ENCODE peak calls at places on chromosomes 3 and 15, in eight cellular contexts. One of them, this sample, is unnamed.

GRCh38 chr3:16482770-16483531 is 30.5 kb downstream of the RFTN1 start:
- DNase-seq in effector memory CD4-positive, alpha-beta T cell: no peak
- DNase-seq in fibroblast of lung: no peak
- DNase-seq in heart right ventricle: no peak
- DNase-seq in IMR-90: peak; percentile 39
- DNase-seq in stomach: no peak
- DNase-seq in MM.1S: no peak
- DNase-seq in sigmoid colon: no peak
- DNase-seq in this sample: peak; percentile 49

GRCh38 chr3:60703956-60704736 is 547.1 kb downstream of the FHIT start:
- DNase-seq in IMR-90: peak; percentile 66
- DNase-seq in sigmoid colon: no peak
- DNase-seq in fibroblast of lung: peak; percentile 78
- DNase-seq in MM.1S: no peak
- DNase-seq in stomach: no peak
- DNase-seq in heart right ventricle: no peak
- DNase-seq in effector memory CD4-positive, alpha-beta T cell: no peak
- DNase-seq in this sample: no peak

GRCh38 chr3:178076718-178077117 is 459.5 kb upstream of the KCNMB2 start:
- DNase-seq in effector memory CD4-positive, alpha-beta T cell: no peak
- DNase-seq in sigmoid colon: no peak
- DNase-seq in fibroblast of lung: no peak
- DNase-seq in heart right ventricle: no peak
- DNase-seq in IMR-90: no peak
- DNase-seq in MM.1S: peak; percentile 60
- DNase-seq in stomach: no peak
- DNase-seq in this sample: no peak

GRCh38 chr3:131091768-131092167 is 65.1 kb downstream of the NEK11 start:
- DNase-seq in fibroblast of lung: peak; percentile 27
- DNase-seq in heart right ventricle: no peak
- DNase-seq in sigmoid colon: no peak
- DNase-seq in effector memory CD4-positive, alpha-beta T cell: no peak
- DNase-seq in MM.1S: no peak
- DNase-seq in IMR-90: peak; percentile 30
- DNase-seq in stomach: no peak
- DNase-seq in this sample: no peak

GRCh38 chr3:150840733-150841515 is 64.3 kb downstream of the MINDY4B start:
- DNase-seq in effector memory CD4-positive, alpha-beta T cell: no peak
- DNase-seq in IMR-90: no peak
- DNase-seq in fibroblast of lung: no peak
- DNase-seq in MM.1S: no peak
- DNase-seq in sigmoid colon: no peak
- DNase-seq in stomach: no peak
- DNase-seq in heart right ventricle: no peak
- DNase-seq in this sample: no peak

GRCh38 chr3:121748638-121749275 is 784 bp downstream of the GOLGB1 start:
- DNase-seq in heart right ventricle: no peak
- DNase-seq in fibroblast of lung: peak; percentile 78
- DNase-seq in MM.1S: peak; percentile 54
- DNase-seq in IMR-90: peak; percentile 50
- DNase-seq in sigmoid colon: no peak
- DNase-seq in stomach: peak; percentile 77
- DNase-seq in effector memory CD4-positive, alpha-beta T cell: no peak
- DNase-seq in this sample: peak; percentile 27

GRCh38 chr3:154176036-154176435 is 54.8 kb downstream of the ARHGEF26 start:
- DNase-seq in MM.1S: no peak
- DNase-seq in heart right ventricle: no peak
- DNase-seq in IMR-90: no peak
- DNase-seq in fibroblast of lung: no peak
- DNase-seq in sigmoid colon: no peak
- DNase-seq in stomach: no peak
- DNase-seq in effector memory CD4-positive, alpha-beta T cell: no peak
- DNase-seq in this sample: no peak

GRCh38 chr15:90956551-90957104 is 1.9 kb downstream of the RCCD1 start:
- DNase-seq in MM.1S: peak; percentile 88
- DNase-seq in IMR-90: peak; percentile 70
- DNase-seq in stomach: peak; percentile 83
- DNase-seq in effector memory CD4-positive, alpha-beta T cell: peak; percentile 24
- DNase-seq in fibroblast of lung: peak; percentile 69
- DNase-seq in sigmoid colon: peak; percentile 87
- DNase-seq in heart right ventricle: peak; percentile 80
- DNase-seq in this sample: peak; percentile 54

GRCh38 chr3:193673845-193674244 is 80.8 kb downstream of the OPA1 start:
- DNase-seq in stomach: no peak
- DNase-seq in IMR-90: no peak
- DNase-seq in effector memory CD4-positive, alpha-beta T cell: no peak
- DNase-seq in sigmoid colon: no peak
- DNase-seq in MM.1S: no peak
- DNase-seq in heart right ventricle: no peak
- DNase-seq in fibroblast of lung: no peak
- DNase-seq in this sample: no peak

GRCh38 chr3:172592898-172593669 is 69.9 kb upstream of the TNFSF10 start:
- DNase-seq in MM.1S: no peak
- DNase-seq in heart right ventricle: no peak
- DNase-seq in IMR-90: no peak
- DNase-seq in stomach: no peak
- DNase-seq in fibroblast of lung: no peak
- DNase-seq in sigmoid colon: no peak
- DNase-seq in effector memory CD4-positive, alpha-beta T cell: no peak
- DNase-seq in this sample: no peak

GRCh38 chr3:66297917-66298316 is 77.1 kb downstream of the SLC25A26 start:
- DNase-seq in effector memory CD4-positive, alpha-beta T cell: no peak
- DNase-seq in fibroblast of lung: peak; percentile 93
- DNase-seq in MM.1S: no peak
- DNase-seq in stomach: no peak
- DNase-seq in IMR-90: peak; percentile 75
- DNase-seq in sigmoid colon: no peak
- DNase-seq in heart right ventricle: no peak
- DNase-seq in this sample: no peak

GRCh38 chr15:48712546-48712945 is 67.0 kb upstream of the FBN1 start:
- DNase-seq in fibroblast of lung: no peak
- DNase-seq in heart right ventricle: no peak
- DNase-seq in stomach: no peak
- DNase-seq in effector memory CD4-positive, alpha-beta T cell: no peak
- DNase-seq in sigmoid colon: no peak
- DNase-seq in IMR-90: no peak
- DNase-seq in MM.1S: no peak
- DNase-seq in this sample: no peak

GRCh38 chr15:60945196-60945595 is 283.9 kb downstream of the RORA start:
- DNase-seq in fibroblast of lung: no peak
- DNase-seq in effector memory CD4-positive, alpha-beta T cell: no peak
- DNase-seq in MM.1S: no peak
- DNase-seq in sigmoid colon: peak; percentile 80
- DNase-seq in IMR-90: no peak
- DNase-seq in stomach: peak; percentile 91
- DNase-seq in heart right ventricle: peak; percentile 64
- DNase-seq in this sample: no peak

GRCh38 chr15:93614446-93615104 is 525.6 kb upstream of the RGMA start:
- DNase-seq in fibroblast of lung: no peak
- DNase-seq in effector memory CD4-positive, alpha-beta T cell: no peak
- DNase-seq in MM.1S: no peak
- DNase-seq in heart right ventricle: peak; percentile 60
- DNase-seq in IMR-90: no peak
- DNase-seq in sigmoid colon: no peak
- DNase-seq in stomach: no peak
- DNase-seq in this sample: no peak

GRCh38 chr3:158213461-158213860 is 103.6 kb downstream of the RSRC1 start:
- DNase-seq in effector memory CD4-positive, alpha-beta T cell: no peak
- DNase-seq in sigmoid colon: no peak
- DNase-seq in fibroblast of lung: no peak
- DNase-seq in heart right ventricle: no peak
- DNase-seq in stomach: no peak
- DNase-seq in MM.1S: no peak
- DNase-seq in IMR-90: no peak
- DNase-seq in this sample: no peak

GRCh38 chr3:16181361-16181760 is 6.9 kb downstream of the GALNT15 start:
- DNase-seq in fibroblast of lung: no peak
- DNase-seq in stomach: peak; percentile 29
- DNase-seq in heart right ventricle: peak; percentile 34
- DNase-seq in sigmoid colon: peak; percentile 94
- DNase-seq in effector memory CD4-positive, alpha-beta T cell: no peak
- DNase-seq in MM.1S: no peak
- DNase-seq in IMR-90: peak; percentile 62
- DNase-seq in this sample: no peak

DNA sequence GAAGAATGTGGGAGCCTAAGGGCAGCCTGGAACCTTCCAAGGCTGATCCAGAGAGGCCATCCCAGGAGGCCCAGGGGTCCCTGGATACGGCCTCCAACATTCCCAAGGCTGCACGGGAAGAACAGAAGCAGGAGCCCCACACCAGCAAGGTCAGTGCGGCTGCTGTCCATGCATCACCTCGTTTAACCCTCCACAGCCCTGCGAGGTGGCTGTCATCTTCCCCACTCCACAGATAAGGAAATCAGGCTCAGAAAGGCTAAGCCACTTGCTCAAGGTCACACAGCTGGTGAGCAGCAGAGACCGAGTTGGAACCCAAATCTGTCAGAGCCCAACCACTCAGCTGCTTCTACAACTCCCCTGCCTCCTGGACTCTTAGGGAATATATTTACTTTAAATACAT is 21.6 kb downstream of the SEMA7A start:
- DNase-seq in effector memory CD4-positive, alpha-beta T cell: no peak
- DNase-seq in sigmoid colon: no peak
- DNase-seq in stomach: no peak
- DNase-seq in fibroblast of lung: no peak
- DNase-seq in MM.1S: no peak
- DNase-seq in IMR-90: no peak
- DNase-seq in heart right ventricle: no peak
- DNase-seq in this sample: no peak
- H3K27ac ChIP-seq in effector memory CD4-positive, alpha-beta T cell: no peak overlapping the region
- H3K27ac ChIP-seq in sigmoid colon: no peak overlapping the region
- H3K27ac ChIP-seq in stomach: no peak overlapping the region
- H3K27ac ChIP-seq in fibroblast of lung: no peak overlapping the region
- H3K27ac ChIP-seq in MM.1S: no peak overlapping the region
- H3K27ac ChIP-seq in IMR-90: no peak overlapping the region
- H3K27ac ChIP-seq in heart right ventricle: no peak overlapping the region
- H3K27ac ChIP-seq in this sample: no peak overlapping the region

DNA sequence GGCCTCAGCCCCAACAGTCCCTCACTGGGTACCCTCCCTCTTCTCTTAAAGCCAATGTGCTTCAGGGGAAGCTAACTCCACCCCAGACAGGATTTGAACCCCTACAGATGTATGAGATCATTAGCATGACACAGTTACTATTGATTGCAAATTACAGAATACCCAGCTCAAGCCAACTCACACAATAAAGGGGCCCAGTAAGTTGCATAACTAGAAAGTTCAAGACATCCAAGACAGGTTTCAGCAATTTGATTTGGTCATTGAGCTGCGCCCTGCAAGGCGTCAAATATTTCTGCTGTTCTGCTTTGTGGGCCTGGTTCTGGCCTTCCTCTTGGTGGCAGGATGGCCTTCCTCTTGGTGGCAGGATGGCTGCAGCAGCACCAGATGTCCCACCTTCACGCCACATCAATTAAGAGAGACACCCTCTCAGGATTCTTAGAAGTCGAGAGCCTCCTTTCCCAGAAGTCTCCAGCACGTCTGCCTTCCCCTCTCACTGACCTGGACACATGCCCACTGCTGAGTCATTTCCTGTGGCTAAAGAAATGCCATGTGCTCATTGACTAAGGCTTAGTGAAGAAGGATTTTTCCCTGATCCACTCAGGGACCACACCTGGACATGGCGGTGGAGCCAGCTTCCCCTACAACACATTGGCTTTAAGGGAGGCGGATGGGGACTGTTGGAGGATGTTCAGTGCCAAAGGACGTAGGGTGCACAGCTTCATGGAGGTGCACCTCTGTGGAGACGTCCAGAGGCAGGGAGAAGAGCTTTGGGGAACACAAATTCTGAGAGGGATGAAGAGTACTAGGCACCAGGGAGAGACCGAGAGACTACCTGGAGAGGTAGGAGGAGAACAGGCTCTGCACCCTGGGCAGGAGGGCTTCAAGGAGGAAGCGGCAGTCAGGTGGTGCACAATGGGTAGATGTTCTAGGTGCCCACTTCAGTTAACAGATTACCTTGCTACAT is 49.1 kb downstream of the DNASE1L3 start:
- DNase-seq in heart right ventricle: no peak
- DNase-seq in fibroblast of lung: peak; percentile 96
- DNase-seq in effector memory CD4-positive, alpha-beta T cell: no peak
- DNase-seq in MM.1S: no peak
- DNase-seq in IMR-90: peak; percentile 98
- DNase-seq in sigmoid colon: peak; percentile 91
- DNase-seq in stomach: peak; percentile 75
- DNase-seq in this sample: no peak
- H3K4me1 ChIP-seq in heart right ventricle: peaks cover 41% of the 10 kb centered on the region
- H3K4me1 ChIP-seq in fibroblast of lung: peaks cover 26% of the 10 kb centered on the region
- H3K4me1 ChIP-seq in effector memory CD4-positive, alpha-beta T cell: no peaks in the 10 kb centered on the region
- H3K4me1 ChIP-seq in MM.1S: no peaks in the 10 kb centered on the region
- H3K4me1 ChIP-seq in IMR-90: peaks cover 25% of the 10 kb centered on the region
- H3K4me1 ChIP-seq in sigmoid colon: peaks cover 83% of the 10 kb centered on the region
- H3K4me1 ChIP-seq in stomach: peaks cover 31% of the 10 kb centered on the region
- H3K4me1 ChIP-seq in this sample: no peaks in the 10 kb centered on the region

DNA sequence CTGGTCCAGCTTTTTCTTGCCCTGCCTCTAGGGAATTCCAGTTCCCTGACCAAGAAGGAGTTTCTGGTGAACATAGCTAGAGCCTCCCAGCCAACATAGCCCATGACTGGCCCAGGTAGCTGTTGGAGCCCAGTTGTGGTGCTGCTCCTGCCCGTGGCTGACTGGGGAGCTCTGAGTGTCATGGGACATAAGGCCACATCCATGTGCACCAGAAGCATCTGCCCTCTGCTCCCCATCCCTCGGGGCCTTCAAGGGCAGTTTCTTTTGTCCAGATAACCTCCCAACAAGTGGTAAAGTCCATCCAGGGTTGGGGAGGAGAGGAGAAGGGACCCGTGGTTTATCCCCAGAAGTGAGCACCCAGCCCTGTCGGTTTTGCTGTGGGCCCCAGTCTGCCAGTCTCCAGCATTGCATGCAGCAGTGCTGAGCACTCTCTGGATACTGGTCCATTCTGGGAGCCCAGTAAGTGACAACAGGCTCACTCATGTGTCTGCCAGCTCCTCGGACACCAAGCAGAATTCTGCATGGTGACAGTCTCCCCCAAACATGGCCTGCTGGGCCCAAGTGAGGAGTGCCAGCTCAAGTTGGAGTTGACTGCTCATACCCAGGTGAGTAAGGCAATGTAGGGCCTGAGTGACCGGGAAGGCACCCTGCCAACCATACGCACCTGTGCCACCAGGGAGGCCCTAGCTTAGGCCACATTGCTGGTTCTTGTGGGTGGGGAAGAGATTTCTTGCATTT is 28.8 kb downstream of the ACAA1 start:
- DNase-seq in IMR-90: no peak
- DNase-seq in effector memory CD4-positive, alpha-beta T cell: no peak
- DNase-seq in fibroblast of lung: no peak
- DNase-seq in stomach: peak; percentile 17
- DNase-seq in heart right ventricle: no peak
- DNase-seq in sigmoid colon: peak; percentile 51
- DNase-seq in MM.1S: no peak
- DNase-seq in this sample: no peak
- H3K4me3 ChIP-seq in IMR-90: no peak overlapping the region
- H3K4me3 ChIP-seq in effector memory CD4-positive, alpha-beta T cell: no peak overlapping the region
- H3K4me3 ChIP-seq in fibroblast of lung: no peak overlapping the region
- H3K4me3 ChIP-seq in stomach: no peak overlapping the region
- H3K4me3 ChIP-seq in heart right ventricle: no peak overlapping the region
- H3K4me3 ChIP-seq in sigmoid colon: no peak overlapping the region
- H3K4me3 ChIP-seq in MM.1S: no peak overlapping the region
- H3K4me3 ChIP-seq in this sample: no peak overlapping the region

DNA sequence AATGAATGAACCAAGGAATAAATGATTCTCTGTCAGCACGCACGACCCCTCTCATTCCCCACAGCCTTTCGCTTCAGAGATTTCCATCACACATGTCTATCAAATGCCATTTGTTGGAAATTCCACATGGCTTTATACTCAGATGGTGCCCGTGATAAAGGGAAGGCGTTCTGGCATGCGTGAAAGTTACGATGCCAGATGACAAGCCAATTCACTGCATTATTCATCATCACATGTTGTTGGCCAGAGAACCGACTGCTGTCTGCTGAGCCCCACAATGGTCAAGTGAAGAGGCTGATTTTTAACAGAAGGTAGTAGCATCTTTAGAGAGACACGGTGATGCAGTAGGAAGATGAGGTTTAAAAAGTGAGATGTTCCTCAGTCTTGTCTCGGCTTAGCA is 74.1 kb upstream of the FRMD4B start:
- DNase-seq in fibroblast of lung: no peak
- DNase-seq in stomach: no peak
- DNase-seq in MM.1S: no peak
- DNase-seq in IMR-90: no peak
- DNase-seq in effector memory CD4-positive, alpha-beta T cell: no peak
- DNase-seq in heart right ventricle: no peak
- DNase-seq in sigmoid colon: no peak
- DNase-seq in this sample: no peak
- H3K27ac ChIP-seq in fibroblast of lung: no peak overlapping the region
- H3K27ac ChIP-seq in stomach: no peak overlapping the region
- H3K27ac ChIP-seq in MM.1S: no peak overlapping the region
- H3K27ac ChIP-seq in IMR-90: no peak overlapping the region
- H3K27ac ChIP-seq in effector memory CD4-positive, alpha-beta T cell: no peak overlapping the region
- H3K27ac ChIP-seq in heart right ventricle: no peak overlapping the region
- H3K27ac ChIP-seq in sigmoid colon: no peak overlapping the region
- H3K27ac ChIP-seq in this sample: no peak overlapping the region

This sample was measured in naive thymus-derived CD4-positive, alpha-beta T cell.